ENCODE peak calls at places on chromosomes 2 and 18, in nine cellular contexts. Q, Z, V, T, D, L, I, X and Y are unnamed samples.
A peak's percentile ranks its signal among the peaks of the same experiment; 100 is the strongest.

GRCh38 chr2:37656512-37657423 is 14.7 kb downstream of the CDC42EP3 start:
- DNase-seq in L (no peak), I (no peak), Z (no peak), X (no peak), T (peak; percentile 77), D (no peak), Q (no peak), V (no peak), Y (no peak)

GRCh38 chr2:101697794-101698418 is 399 bp downstream of the MAP4K4 start:
- DNase-seq in Q (peak; percentile 69), I (no peak), Z (no peak), T (peak; percentile 68), L (no peak), X (no peak), V (no peak), D (no peak), Y (no peak)

GRCh38 chr2:25252291-25253152 is 84.1 kb upstream of the POMC start:
- DNase-seq in D (peak; percentile 69), T (peak; percentile 98), L (peak; percentile 61), V (no peak), Z (no peak), Q (peak; percentile 78), I (peak; percentile 78), X (no peak), Y (no peak)

GRCh38 chr2:112465373-112465772 is 16.6 kb upstream of the TTL start:
- DNase-seq in D (peak; percentile 18), L (no peak), Z (no peak), X (no peak), I (no peak), T (peak; percentile 24), Q (no peak), V (no peak), Y (no peak)

GRCh38 chr18:43919565-43919964 is 642.3 kb upstream of the SYT4 start:
- DNase-seq in D (peak; percentile 19), V (no peak), L (no peak), T (no peak), X (no peak), Q (no peak), Z (no peak), I (no peak), Y (no peak)

GRCh38 chr2:239226677-239227076 is 174.1 kb downstream of the HDAC4 start:
- DNase-seq in X (no peak), T (no peak), Z (no peak), Q (no peak), I (no peak), V (no peak), D (no peak), L (no peak), Y (no peak)

GRCh38 chr2:189218236-189218635 is 38.7 kb upstream of the COL5A2 start:
- DNase-seq in Q (no peak), L (no peak), Z (no peak), V (no peak), I (no peak), D (no peak), X (no peak), T (no peak), Y (no peak)

GRCh38 chr2:177108890-177109289 is 103.7 kb upstream of the HNRNPA3 start:
- DNase-seq in X (no peak), D (no peak), T (no peak), Z (no peak), V (no peak), Q (no peak), L (no peak), I (no peak), Y (no peak)

GRCh38 chr18:77208969-77209368 is 40.7 kb upstream of the GALR1 start:
- DNase-seq in D (peak; percentile 63), Q (no peak), T (no peak), V (no peak), L (peak; percentile 30), Z (no peak), I (no peak), X (no peak), Y (peak; percentile 36)

GRCh38 chr2:203880557-203881125 is 13.1 kb downstream of the CTLA4 start:
- DNase-seq in Z (no peak), L (no peak), T (no peak), V (no peak), X (no peak), D (no peak), I (no peak), Q (no peak), Y (no peak)

GRCh38 chr2:118738524-118739308 is 108.7 kb downstream of the EN1 start:
- DNase-seq in X (no peak), L (no peak), I (no peak), T (no peak), D (peak; percentile 97), Z (peak; percentile 88), Q (no peak), V (no peak), Y (peak; percentile 97)

GRCh38 chr2:159066541-159067156 is 98.2 kb downstream of the TANC1 start:
- DNase-seq in D (no peak), Z (no peak), L (no peak), X (no peak), T (no peak), V (no peak), I (no peak), Q (no peak), Y (no peak)

GRCh38 chr2:131521961-131522781 is 5.5 kb upstream of the CCDC74A start:
- DNase-seq in X (no peak), Q (peak; percentile 41), I (no peak), T (no peak), L (peak; percentile 57), V (no peak), D (no peak), Z (no peak), Y (no peak)

GRCh38 chr2:146262606-146263005 is 1582.2 kb upstream of the ACVR2A start:
- DNase-seq in Q (no peak), V (no peak), I (no peak), X (peak; percentile 63), D (no peak), Z (no peak), L (no peak), T (no peak), Y (no peak)

GRCh38 chr18:77147418-77147852 is 14.9 kb upstream of the MBP start:
- DNase-seq in X (no peak), Z (no peak), T (no peak), L (no peak), Q (no peak), V (no peak), D (no peak), I (no peak), Y (no peak)

DNA sequence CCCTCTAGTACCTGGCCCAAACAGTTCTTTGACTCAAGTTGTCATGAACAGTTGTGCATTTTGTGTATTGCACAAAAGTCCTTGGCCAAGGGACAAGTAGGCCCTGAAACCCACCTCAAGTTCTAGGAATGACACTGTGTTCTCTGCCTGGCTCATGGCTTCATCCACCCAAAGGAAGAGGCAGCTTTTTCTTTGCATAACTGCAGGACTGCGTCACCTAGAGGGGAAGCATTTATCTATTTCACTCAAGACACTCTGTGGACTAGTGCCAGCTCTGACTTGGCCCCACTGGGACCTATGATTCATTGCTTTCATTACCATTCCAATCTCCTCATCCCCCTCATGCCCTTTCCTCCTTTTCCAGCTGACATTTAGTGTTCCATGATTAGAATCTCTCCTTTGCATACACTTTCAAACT is 119.3 kb upstream of the SIX2 start:
- DNase-seq in X (no peak), I (no peak), Z (peak; percentile 73), T (no peak), D (peak; percentile 94), Q (no peak), L (peak; percentile 46), V (no peak), Y (peak; percentile 80)
- TF ChIP-seq CTCF in X (no peak), I (no peak), Z (no peak), T (no peak), D (no peak), Q (no peak), L (no peak), V (no peak), Y (no peak)

GRCh38 chr2:1653137-1653789 is 91.1 kb downstream of the PXDN start:
- DNase-seq in Q (peak; percentile 48), I (peak; percentile 66), T (no peak), Z (no peak), X (no peak), L (peak; percentile 57), V (no peak), D (peak; percentile 97), Y (peak; percentile 98)
- H3K4me3 ChIP-seq in Q (no peak overlapping the region), I (no peak overlapping the region), T (no peak overlapping the region), Z (no peak overlapping the region), X (no peak overlapping the region), L (no peak overlapping the region), V (no peak overlapping the region), D (peak overlapping the region; percentile 10), Y (no peak overlapping the region)

DNA sequence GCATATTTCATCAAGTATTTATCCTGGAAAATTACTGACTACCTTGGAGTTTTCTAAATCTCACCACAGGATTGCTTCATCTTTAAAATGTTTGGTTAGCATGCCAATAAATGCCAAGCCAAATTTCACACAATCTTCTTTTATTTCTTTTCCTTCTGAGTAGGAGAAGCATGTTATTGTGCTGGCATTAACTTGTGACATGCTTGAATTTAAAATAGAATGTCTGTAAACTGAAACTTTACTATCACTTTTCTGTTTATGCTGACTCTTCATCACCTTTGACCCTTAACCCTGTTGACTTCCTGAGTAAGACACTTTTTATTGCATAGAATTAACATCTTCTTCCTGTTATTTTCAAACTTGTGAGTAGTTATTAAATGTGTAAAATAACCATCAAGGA is 56.2 kb upstream of the LRRTM4 start:
- DNase-seq in T (no peak), D (no peak), V (no peak), Z (no peak), L (no peak), I (no peak), X (no peak), Q (no peak), Y (no peak)
- TF ChIP-seq CTCF in T (no peak), D (no peak), V (no peak), Z (no peak), L (no peak), I (no peak), X (no peak), Q (no peak), Y (no peak)

GRCh38 chr2:11742317-11742701 is 4.1 kb upstream of the LPIN1 start:
- DNase-seq in Z (no peak), V (no peak), I (no peak), D (no peak), T (no peak), Q (no peak), L (no peak), X (no peak), Y (no peak)

GRCh38 chr2:11744631-11745394 is 1.6 kb upstream of the LPIN1 start:
- DNase-seq in I (no peak), T (peak; percentile 75), Z (no peak), X (no peak), Q (peak; percentile 55), D (peak; percentile 65), L (peak; percentile 47), V (no peak), Y (peak; percentile 16)

GRCh38 chr2:11743531-11743815 is 3.0 kb upstream of the LPIN1 start:
- DNase-seq in V (no peak), X (no peak), Z (no peak), D (no peak), I (no peak), T (no peak), L (no peak), Q (no peak), Y (no peak)

GRCh38 chr2:11743846-11744553 is 2.4 kb upstream of the LPIN1 start:
- DNase-seq in Q (peak; percentile 90), T (peak; percentile 91), X (peak; percentile 93), Z (peak; percentile 100), D (peak; percentile 100), L (peak; percentile 94), I (peak; percentile 95), V (peak; percentile 91), Y (peak; percentile 98)

GRCh38 chr2:11742702-11743530 is 3.5 kb upstream of the LPIN1 start:
- DNase-seq in X (no peak), V (no peak), Q (no peak), T (no peak), I (no peak), D (no peak), Z (no peak), L (no peak), Y (no peak)
- H3K4me3 ChIP-seq in X (no peak overlapping the region), V (no peak overlapping the region), Q (no peak overlapping the region), T (no peak overlapping the region), I (no peak overlapping the region), D (no peak overlapping the region), Z (no peak overlapping the region), L (no peak overlapping the region), Y (no peak overlapping the region)